ENCODE peak calls at places on chromosome 21, in four cellular contexts. R is HCT116, I is PC-3, C is SK-N-SH. G is an unnamed sample. For H3K9me2 and H4K20me1, the result is how much of the 10 kb centered on the place peaks cover.

GRCh38 chr21:45377325-45377709 is 27.6 kb upstream of the COL18A1 start:
- DNase-seq in R (no peak), I (no peak), C (no peak), G (no peak)

GRCh38 chr21:29360799-29361765 is 62.4 kb downstream of the BACH1 start:
- DNase-seq in C (no peak), I (peak), R (no peak), G (no peak)

GRCh38 chr21:45407629-45408247 is 2.8 kb downstream of the COL18A1 start:
- DNase-seq in R (no peak), C (no peak), I (peak), G (no peak)

GRCh38 chr21:26513212-26513611 is 59.9 kb downstream of the CYYR1 start:
- DNase-seq in C (no peak), I (peak), R (no peak), G (peak)

GRCh38 chr21:44919111-44919912 is 1.4 kb downstream of the ITGB2 start:
- DNase-seq in R (no peak), C (no peak), I (no peak), G (peak)

GRCh38 chr21:30579351-30579750 is 10.8 kb downstream of the KRTAP22-2 start:
- DNase-seq in I (no peak), C (no peak), R (no peak), G (no peak)

GRCh38 chr21:25999935-26000582 is 170.5 kb downstream of the APP start:
- DNase-seq in C (no peak), I (no peak), R (no peak), G (no peak)

GRCh38 chr21:26795866-26796329 is 49.3 kb downstream of the ADAMTS1 start:
- DNase-seq in I (peak), R (no peak), C (peak), G (peak)

GRCh38 chr21:26747216-26747615 is 98.0 kb downstream of the ADAMTS1 start:
- DNase-seq in R (no peak), C (no peak), I (no peak), G (no peak)

GRCh38 chr21:37087188-37087587 is 14.1 kb downstream of the TTC3 start:
- DNase-seq in I (peak), C (no peak), R (peak), G (peak)

GRCh38 chr21:26438976-26439375 is 134.1 kb downstream of the CYYR1 start:
- DNase-seq in I (no peak), C (no peak), R (no peak), G (no peak)

GRCh38 chr21:38269567-38269917 is 12.8 kb downstream of the KCNJ15 start:
- DNase-seq in C (no peak), R (no peak), I (no peak), G (no peak)

GRCh38 chr21:24110846-24111245 is 1496.4 kb downstream of the MRPL39 start:
- DNase-seq in C (no peak), R (no peak), I (peak), G (no peak)

GRCh38 chr21:25710550-25710949 is 24.2 kb downstream of the ATP5PF start:
- DNase-seq in C (no peak), I (no peak), R (no peak), G (no peak)

GRCh38 chr21:15015622-15016471 is 49.0 kb downstream of the NRIP1 start:
- DNase-seq in R (no peak), I (peak), C (no peak), G (peak)

GRCh38 chr21:46125846-46126301 is 28.0 kb downstream of the COL6A2 start:
- DNase-seq in R (no peak), C (no peak), I (no peak), G (no peak)

GRCh38 chr21:25881524-25882376 is 147.0 kb downstream of the GABPA start:
- DNase-seq in R (peak), C (peak), I (peak), G (peak)

GRCh38 chr21:45409466-45410150 is 4.6 kb downstream of the COL18A1 start:
- DNase-seq in R (no peak), I (no peak), C (peak), G (no peak)

GRCh38 chr21:31875424-31876097 is 2.7 kb downstream of the HUNK start:
- DNase-seq in I (no peak), C (no peak), R (no peak), G (peak)

GRCh38 chr21:42518626-42519025 is 5.0 kb downstream of the SLC37A1 start:
- DNase-seq in C (no peak), R (no peak), I (no peak), G (no peak)

GRCh38 chr21:42216726-42217572 is 2.0 kb upstream of the ABCG1 start:
- DNase-seq in R (no peak), I (no peak), C (no peak), G (no peak)

GRCh38 chr21:38816400-38816973 is 10.8 kb downstream of the ETS2 start:
- DNase-seq in I (no peak), R (no peak), C (no peak), G (no peak)

GRCh38 chr21:41136286-41136685 is 31.7 kb upstream of the BACE2 start:
- DNase-seq in C (no peak), R (no peak), I (no peak), G (no peak)

GRCh38 chr21:41139275-41139674 is 28.7 kb upstream of the BACE2 start:
- DNase-seq in I (no peak), R (no peak), C (no peak), G (no peak)

GRCh38 chr21:41137401-41137800 is 30.6 kb upstream of the BACE2 start:
- DNase-seq in R (no peak), C (no peak), I (no peak), G (no peak)

GRCh38 chr21:41138711-41139110 is 29.2 kb upstream of the BACE2 start:
- DNase-seq in R (no peak), I (no peak), C (no peak), G (no peak)

DNA sequence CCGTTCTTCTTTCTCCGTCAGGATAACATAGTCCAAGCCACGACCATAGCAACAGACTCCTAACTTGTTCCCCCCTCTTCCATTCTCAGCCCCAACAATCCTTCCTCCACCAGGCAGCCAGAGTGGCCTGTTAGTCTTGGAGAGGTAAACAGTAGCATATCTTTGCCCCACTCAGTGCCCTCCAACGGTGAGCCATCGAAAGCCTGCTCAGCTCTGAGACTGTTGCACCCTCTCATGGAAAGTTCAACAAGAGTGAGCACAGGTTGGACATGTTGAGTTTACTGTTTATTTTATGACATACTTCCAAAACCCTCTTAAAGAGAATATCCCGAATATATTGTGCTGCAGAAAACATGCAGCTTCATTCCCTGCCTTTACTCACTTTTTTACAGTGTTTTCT is 30.1 kb upstream of the BACE2 start:
- DNase-seq in R (no peak), C (no peak), I (no peak), G (no peak)
- H3K9me2 ChIP-seq in R (under half), C (under half), I (under half), G (under half)

GRCh38 chr21:33932731-33933130 is 17.1 kb upstream of the ATP5PO start:
- DNase-seq in R (no peak), I (no peak), C (no peak), G (no peak)
- H3K9ac ChIP-seq in R (no peak), I (peak), C (no peak), G (no peak)

DNA sequence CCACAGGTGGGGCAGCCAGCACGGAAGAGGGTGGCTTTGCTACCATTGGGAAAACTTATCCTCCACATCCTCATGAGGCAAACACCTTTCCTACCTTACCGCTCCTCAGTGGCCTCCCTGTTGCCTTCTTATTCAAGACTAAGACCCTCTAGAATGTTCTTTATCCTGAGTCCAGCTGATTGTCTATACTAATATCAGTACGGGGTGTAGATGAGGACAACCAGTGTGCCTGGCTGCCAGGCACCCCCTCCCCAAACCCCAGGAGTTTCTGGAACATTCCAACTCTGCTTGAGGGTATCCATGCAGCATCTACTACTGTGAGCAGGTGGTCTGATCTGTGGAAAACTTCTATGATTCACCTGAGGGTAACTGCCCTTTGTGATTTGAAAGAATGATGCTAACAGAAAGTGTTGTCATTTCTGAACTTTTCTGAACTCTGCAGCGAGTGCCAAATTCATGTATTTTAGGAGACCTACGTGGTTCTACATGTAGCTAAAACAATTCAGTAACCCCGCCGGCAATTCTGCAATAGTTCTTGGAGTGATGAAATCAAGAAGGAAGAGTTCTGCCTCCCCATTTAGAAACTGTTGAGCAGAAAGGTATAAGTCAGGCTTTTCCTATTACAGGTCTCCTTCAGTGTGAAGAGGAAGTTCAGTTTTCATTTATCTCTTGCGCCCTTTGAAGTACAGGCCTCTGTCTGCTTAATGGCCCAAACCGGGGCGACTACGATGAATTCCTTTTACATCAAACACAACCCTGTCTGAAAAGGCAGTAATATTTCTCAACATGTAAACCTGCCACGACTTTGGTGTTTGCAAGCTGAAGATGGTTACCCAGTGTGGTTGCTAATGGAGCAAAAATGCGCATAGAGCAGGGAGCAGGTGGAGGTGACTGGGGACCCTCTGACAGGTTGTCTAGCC is 80.4 kb downstream of the RUNX1 start:
- DNase-seq in C (no peak), R (no peak), I (no peak), G (no peak)
- H4K20me1 ChIP-seq in C (under half), R (under half), I (under half), G (under half)

GRCh38 chr21:36010801-36011200 is 49.5 kb downstream of the SETD4 start:
- DNase-seq in R (no peak), C (no peak), I (no peak), G (no peak)

DNA sequence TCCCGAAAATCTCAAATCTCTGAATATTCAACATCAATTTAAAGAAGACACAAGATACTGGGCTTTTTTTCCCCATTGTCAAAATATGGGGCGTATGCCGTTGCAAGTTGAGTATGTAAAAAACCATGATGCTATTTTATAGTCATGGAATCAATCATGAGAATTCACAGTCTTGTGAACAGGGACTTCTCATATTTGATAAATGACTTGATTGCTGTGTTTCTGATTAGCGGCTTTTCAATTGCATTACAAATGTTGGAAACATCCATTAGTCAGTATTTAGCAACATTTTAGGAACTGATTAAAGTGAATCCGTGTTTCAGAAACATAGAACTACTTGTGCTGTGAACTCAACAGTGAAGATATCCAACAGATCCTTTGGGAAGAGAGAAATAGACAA is 45.2 kb downstream of the SETD4 start:
- DNase-seq in C (no peak), R (no peak), I (no peak), G (peak)
- H3K9me2 ChIP-seq in C (under half), R (under half), I (under half), G (under half)